ENCODE peak calls at places on chromosomes 16 and 17, in seven cellular contexts. One of them, this sample, is unnamed.
A peak's percentile ranks its signal among the peaks of the same experiment; 100 is the strongest.

GRCh38 chr17:43766413-43767052 is 7.9 kb upstream of the SOST start:
- DNase-seq in CD4-positive, CD25-positive, alpha-beta regulatory T cell: peak; percentile 38
- DNase-seq in naive thymus-derived CD8-positive, alpha-beta T cell: peak; percentile 25
- DNase-seq in H7: peak; percentile 79
- DNase-seq in CD4-positive, alpha-beta T cell: peak; percentile 49
- DNase-seq in amygdala: no peak
- DNase-seq in Peyer's patch: peak; percentile 70
- DNase-seq in this sample: peak; percentile 29

GRCh38 chr17:21249086-21249795 is 4.0 kb downstream of the NATD1 start:
- DNase-seq in CD4-positive, CD25-positive, alpha-beta regulatory T cell: no peak
- DNase-seq in naive thymus-derived CD8-positive, alpha-beta T cell: no peak
- DNase-seq in H7: peak; percentile 51
- DNase-seq in CD4-positive, alpha-beta T cell: no peak
- DNase-seq in amygdala: no peak
- DNase-seq in Peyer's patch: no peak
- DNase-seq in this sample: no peak

GRCh38 chr17:9307313-9307998 is 268.2 kb downstream of the STX8 start:
- DNase-seq in CD4-positive, CD25-positive, alpha-beta regulatory T cell: no peak
- DNase-seq in naive thymus-derived CD8-positive, alpha-beta T cell: no peak
- DNase-seq in H7: no peak
- DNase-seq in CD4-positive, alpha-beta T cell: no peak
- DNase-seq in amygdala: no peak
- DNase-seq in Peyer's patch: no peak
- DNase-seq in this sample: no peak

GRCh38 chr16:20866161-20866772 is 33.9 kb downstream of the DCUN1D3 start:
- DNase-seq in CD4-positive, CD25-positive, alpha-beta regulatory T cell: no peak
- DNase-seq in naive thymus-derived CD8-positive, alpha-beta T cell: no peak
- DNase-seq in H7: peak; percentile 47
- DNase-seq in CD4-positive, alpha-beta T cell: no peak
- DNase-seq in amygdala: no peak
- DNase-seq in Peyer's patch: no peak
- DNase-seq in this sample: no peak

GRCh38 chr17:78555741-78556401 is 21.3 kb downstream of the DNAH17 start:
- DNase-seq in CD4-positive, CD25-positive, alpha-beta regulatory T cell: no peak
- DNase-seq in naive thymus-derived CD8-positive, alpha-beta T cell: no peak
- DNase-seq in H7: no peak
- DNase-seq in CD4-positive, alpha-beta T cell: no peak
- DNase-seq in amygdala: no peak
- DNase-seq in Peyer's patch: no peak
- DNase-seq in this sample: no peak

GRCh38 chr16:59878479-59878878 is 1144.4 kb upstream of the GOT2 start:
- DNase-seq in CD4-positive, CD25-positive, alpha-beta regulatory T cell: no peak
- DNase-seq in naive thymus-derived CD8-positive, alpha-beta T cell: no peak
- DNase-seq in H7: no peak
- DNase-seq in CD4-positive, alpha-beta T cell: no peak
- DNase-seq in amygdala: no peak
- DNase-seq in Peyer's patch: no peak
- DNase-seq in this sample: no peak

GRCh38 chr17:18959071-18959844 is 7.3 kb downstream of the SLC5A10 start:
- DNase-seq in CD4-positive, CD25-positive, alpha-beta regulatory T cell: no peak
- DNase-seq in naive thymus-derived CD8-positive, alpha-beta T cell: no peak
- DNase-seq in H7: peak; percentile 45
- DNase-seq in CD4-positive, alpha-beta T cell: no peak
- DNase-seq in amygdala: no peak
- DNase-seq in Peyer's patch: no peak
- DNase-seq in this sample: no peak

GRCh38 chr17:80212962-80213650 is 7.0 kb downstream of the SGSH start:
- DNase-seq in CD4-positive, CD25-positive, alpha-beta regulatory T cell: no peak
- DNase-seq in naive thymus-derived CD8-positive, alpha-beta T cell: no peak
- DNase-seq in H7: no peak
- DNase-seq in CD4-positive, alpha-beta T cell: no peak
- DNase-seq in amygdala: no peak
- DNase-seq in Peyer's patch: no peak
- DNase-seq in this sample: no peak

GRCh38 chr17:40069751-40070643 is 7.2 kb downstream of the THRA start:
- DNase-seq in CD4-positive, CD25-positive, alpha-beta regulatory T cell: peak; percentile 40
- DNase-seq in naive thymus-derived CD8-positive, alpha-beta T cell: peak; percentile 42
- DNase-seq in H7: peak; percentile 61
- DNase-seq in CD4-positive, alpha-beta T cell: peak; percentile 41
- DNase-seq in amygdala: no peak
- DNase-seq in Peyer's patch: peak; percentile 63
- DNase-seq in this sample: peak; percentile 37

GRCh38 chr16:10641953-10642949 is 52.5 kb downstream of the TEKT5 start:
- DNase-seq in CD4-positive, CD25-positive, alpha-beta regulatory T cell: no peak
- DNase-seq in naive thymus-derived CD8-positive, alpha-beta T cell: no peak
- DNase-seq in H7: peak; percentile 88
- DNase-seq in CD4-positive, alpha-beta T cell: no peak
- DNase-seq in amygdala: no peak
- DNase-seq in Peyer's patch: no peak
- DNase-seq in this sample: no peak

GRCh38 chr16:72094266-72094610 is 591 bp downstream of the DHX38 start:
- DNase-seq in CD4-positive, CD25-positive, alpha-beta regulatory T cell: no peak
- DNase-seq in naive thymus-derived CD8-positive, alpha-beta T cell: no peak
- DNase-seq in H7: no peak
- DNase-seq in CD4-positive, alpha-beta T cell: no peak
- DNase-seq in amygdala: no peak
- DNase-seq in Peyer's patch: no peak
- DNase-seq in this sample: peak; percentile 48

GRCh38 chr16:48907906-48908634 is 298.1 kb upstream of the N4BP1 start:
- DNase-seq in CD4-positive, CD25-positive, alpha-beta regulatory T cell: no peak
- DNase-seq in naive thymus-derived CD8-positive, alpha-beta T cell: no peak
- DNase-seq in H7: no peak
- DNase-seq in CD4-positive, alpha-beta T cell: no peak
- DNase-seq in amygdala: no peak
- DNase-seq in Peyer's patch: no peak
- DNase-seq in this sample: no peak

GRCh38 chr17:66283296-66283934 is 19.0 kb upstream of the PRKCA start:
- DNase-seq in CD4-positive, CD25-positive, alpha-beta regulatory T cell: no peak
- DNase-seq in naive thymus-derived CD8-positive, alpha-beta T cell: no peak
- DNase-seq in H7: no peak
- DNase-seq in CD4-positive, alpha-beta T cell: no peak
- DNase-seq in amygdala: no peak
- DNase-seq in Peyer's patch: no peak
- DNase-seq in this sample: no peak

GRCh38 chr16:8853611-8854010 is 15.2 kb downstream of the CARHSP1 start:
- DNase-seq in CD4-positive, CD25-positive, alpha-beta regulatory T cell: no peak
- DNase-seq in naive thymus-derived CD8-positive, alpha-beta T cell: no peak
- DNase-seq in H7: no peak
- DNase-seq in CD4-positive, alpha-beta T cell: no peak
- DNase-seq in amygdala: no peak
- DNase-seq in Peyer's patch: no peak
- DNase-seq in this sample: no peak

GRCh38 chr17:31190351-31190750 is 95.6 kb downstream of the NF1 start:
- DNase-seq in CD4-positive, CD25-positive, alpha-beta regulatory T cell: no peak
- DNase-seq in naive thymus-derived CD8-positive, alpha-beta T cell: no peak
- DNase-seq in H7: no peak
- DNase-seq in CD4-positive, alpha-beta T cell: no peak
- DNase-seq in amygdala: no peak
- DNase-seq in Peyer's patch: no peak
- DNase-seq in this sample: no peak

GRCh38 chr16:74309789-74310781 is 13.5 kb downstream of the PSMD7 start:
- DNase-seq in CD4-positive, CD25-positive, alpha-beta regulatory T cell: peak; percentile 24
- DNase-seq in naive thymus-derived CD8-positive, alpha-beta T cell: peak; percentile 24
- DNase-seq in H7: peak; percentile 73
- DNase-seq in CD4-positive, alpha-beta T cell: no peak
- DNase-seq in amygdala: no peak
- DNase-seq in Peyer's patch: no peak
- DNase-seq in this sample: no peak